ENCODE peak calls at places on chromosomes 16 and 17, in seven cellular contexts. N is stimulated activated CD8-positive, alpha-beta memory T cell treated with anti-CD3 and anti-CD28 coated beads, Interleukin-12 subunit alpha, Interleukin-12 subunit beta, amount 100 ng/mL, for 4 hours; K is kidney; O is HTR-8/SVneo; L is GM12878; Y is AG09309; Q is AML-193. J is an unnamed sample.

GRCh38 chr16:67941469-67942199 is 2.3 kb downstream of the LCAT start:
- DNase-seq in N (no peak), K (no peak), O (no peak), L (no peak), Y (no peak), Q (no peak), J (no peak)

GRCh38 chr16:56764835-56765234 is 34.9 kb downstream of the NUP93 start:
- DNase-seq in N (no peak), K (no peak), O (no peak), L (no peak), Y (no peak), Q (no peak), J (no peak)

GRCh38 chr16:15636392-15636873 is 6.5 kb downstream of the MARF1 start:
- DNase-seq in N (no peak), K (no peak), O (no peak), L (no peak), Y (no peak), Q (no peak), J (no peak)

GRCh38 chr16:21704733-21705132 is 41.0 kb downstream of the OTOA start:
- DNase-seq in N (no peak), K (no peak), O (no peak), L (no peak), Y (no peak), Q (no peak), J (no peak)

GRCh38 chr17:15364615-15365014 is 23.2 kb upstream of the TEKT3 start:
- DNase-seq in N (no peak), K (no peak), O (no peak), L (no peak), Y (no peak), Q (no peak), J (no peak)

GRCh38 chr16:87603684-87604571 is 1.6 kb downstream of the JPH3 start:
- DNase-seq in N (no peak), K (peak), O (peak), L (no peak), Y (no peak), Q (no peak), J (no peak)

GRCh38 chr17:59783221-59784016 is 76.0 kb downstream of the VMP1 start:
- DNase-seq in N (no peak), K (no peak), O (no peak), L (no peak), Y (no peak), Q (no peak), J (no peak)

GRCh38 chr17:31495049-31495885 is 103.8 kb downstream of the RAB11FIP4 start:
- DNase-seq in N (no peak), K (peak), O (no peak), L (no peak), Y (no peak), Q (no peak), J (no peak)

GRCh38 chr16:66918803-66919568 is at the start of gene CDH16:
- DNase-seq in N (no peak), K (peak), O (no peak), L (no peak), Y (no peak), Q (no peak), J (no peak)

GRCh38 chr17:46972346-46972745 is 6.7 kb downstream of the RPRML start:
- DNase-seq in N (no peak), K (peak), O (no peak), L (no peak), Y (no peak), Q (no peak), J (no peak)

GRCh38 chr16:50991006-50991405 is 160.1 kb downstream of the SALL1 start:
- DNase-seq in N (no peak), K (no peak), O (no peak), L (no peak), Y (no peak), Q (no peak), J (no peak)

GRCh38 chr17:4833941-4834501 is 881 bp downstream of the MINK1 start:
- DNase-seq in N (no peak), K (peak), O (peak), L (no peak), Y (no peak), Q (no peak), J (no peak)

GRCh38 chr17:12985431-12986285 is 32.2 kb downstream of the ELAC2 start:
- DNase-seq in N (no peak), K (no peak), O (no peak), L (no peak), Y (no peak), Q (no peak), J (no peak)

GRCh38 chr17:51200846-51201245 is 34.6 kb downstream of the NME2 start:
- DNase-seq in N (no peak), K (no peak), O (no peak), L (no peak), Y (no peak), Q (no peak), J (no peak)

GRCh38 chr16:50858376-50858775 is 116.5 kb downstream of the CYLD start:
- DNase-seq in N (no peak), K (no peak), O (no peak), L (no peak), Y (no peak), Q (no peak), J (no peak)

GRCh38 chr16:24729967-24730815 is 740 bp downstream of the TNRC6A start:
- DNase-seq in N (no peak), K (no peak), O (no peak), L (no peak), Y (no peak), Q (peak), J (no peak)

GRCh38 chr17:43848601-43849000 is 1.6 kb downstream of the CD300LG start:
- DNase-seq in N (no peak), K (no peak), O (no peak), L (no peak), Y (no peak), Q (no peak), J (no peak)

GRCh38 chr17:56785396-56785795 is 48.3 kb downstream of the C17orf67 start:
- DNase-seq in N (no peak), K (no peak), O (peak), L (no peak), Y (no peak), Q (no peak), J (no peak)

GRCh38 chr17:3012926-3013581 is 50.4 kb downstream of the OR1D5 start:
- DNase-seq in N (peak), K (peak), O (peak), L (peak), Y (no peak), Q (no peak), J (no peak)

GRCh38 chr17:66296289-66296725 is 6.1 kb upstream of the PRKCA start:
- DNase-seq in N (no peak), K (no peak), O (no peak), L (no peak), Y (no peak), Q (no peak), J (no peak)

GRCh38 chr17:9044796-9045470 is 23.6 kb downstream of the NTN1 start:
- DNase-seq in N (no peak), K (no peak), O (no peak), L (no peak), Y (no peak), Q (no peak), J (no peak)

GRCh38 chr17:36665417-36665816 is 64.0 kb downstream of the MRM1 start:
- DNase-seq in N (no peak), K (no peak), O (peak), L (no peak), Y (no peak), Q (no peak), J (no peak)

GRCh38 chr17:12089809-12090384 is 69.2 kb downstream of the MAP2K4 start:
- DNase-seq in N (no peak), K (no peak), O (peak), L (no peak), Y (no peak), Q (no peak), J (no peak)

GRCh38 chr16:85137323-85138072 is 25.2 kb upstream of the CIBAR2 start:
- DNase-seq in N (no peak), K (peak), O (no peak), L (no peak), Y (peak), Q (no peak), J (no peak)

GRCh38 chr17:57311281-57312216 is 55.2 kb downstream of the MSI2 start:
- DNase-seq in N (no peak), K (no peak), O (no peak), L (no peak), Y (no peak), Q (no peak), J (no peak)

GRCh38 chr17:44348234-44348987 is 3.3 kb downstream of the GRN start:
- DNase-seq in N (no peak), K (no peak), O (no peak), L (peak), Y (no peak), Q (peak), J (peak)

GRCh38 chr17:40922239-40922638 is 15.2 kb downstream of the KRT23 start:
- DNase-seq in N (no peak), K (no peak), O (peak), L (no peak), Y (peak), Q (peak), J (no peak)

GRCh38 chr16:84104231-84104630 is 12.5 kb downstream of the MBTPS1 start:
- DNase-seq in N (no peak), K (no peak), O (no peak), L (no peak), Y (no peak), Q (no peak), J (no peak)

GRCh38 chr17:71727292-71727691 is 393.5 kb upstream of the SOX9 start:
- DNase-seq in N (no peak), K (no peak), O (no peak), L (no peak), Y (no peak), Q (no peak), J (no peak)

GRCh38 chr17:2815781-2816185 is 19.5 kb downstream of the RAP1GAP2 start:
- DNase-seq in N (no peak), K (no peak), O (no peak), L (no peak), Y (no peak), Q (no peak), J (no peak)

J was measured in SIG-M5.